ENCODE peak calls at places on chromosomes 13 and 19, in eight cellular contexts. I is endodermal cell; A is stimulated activated CD8-positive, alpha-beta memory T cell treated with anti-CD3 and anti-CD28 coated beads, Interleukin-15, amount 100 ng/mL, for 1 hour; G is D721Med; S is choroid plexus epithelial cell; U is stimulated activated CD4-positive, alpha-beta T cell treated with anti-CD3 and anti-CD28 coated beads, Interleukin-2, amount 100 ng/mL, for 48 hours; D is esophagus muscularis mucosa; B is mucosa of descending colon. T is an unnamed sample.
A peak's percentile ranks its signal among the peaks of the same experiment; 100 is the strongest.

GRCh38 chr19:10114651-10115391 is 3.3 kb downstream of the P2RY11 start:
- DNase-seq in I (peak; percentile 70), A (no peak), G (peak; percentile 4), S (no peak), U (no peak), D (no peak), B (peak; percentile 55), T (peak; percentile 54)

GRCh38 chr19:38061294-38061693 is 154.3 kb downstream of the SIPA1L3 start:
- DNase-seq in I (no peak), A (no peak), G (no peak), S (peak; percentile 80), U (no peak), D (no peak), B (no peak), T (no peak)

GRCh38 chr19:38729653-38730469 is 14.4 kb downstream of the CAPN12 start:
- DNase-seq in I (peak; percentile 95), A (peak; percentile 56), G (peak; percentile 81), S (peak; percentile 59), U (peak; percentile 80), D (no peak), B (peak; percentile 78), T (peak; percentile 90)

GRCh38 chr13:40787062-40787461 is 2.3 kb upstream of the SLC25A15 start:
- DNase-seq in I (no peak), A (no peak), G (no peak), S (peak; percentile 61), U (no peak), D (no peak), B (no peak), T (no peak)

GRCh38 chr13:32905864-32906180 is 110.4 kb upstream of the KL start:
- DNase-seq in I (no peak), A (no peak), G (no peak), S (peak; percentile 68), U (no peak), D (no peak), B (no peak), T (no peak)

GRCh38 chr19:35585844-35586243 is at the start of gene PMIS2:
- DNase-seq in I (peak; percentile 78), A (no peak), G (no peak), S (peak; percentile 9), U (peak; percentile 11), D (no peak), B (no peak), T (peak; percentile 40)

GRCh38 chr13:95437561-95437960 is 115.0 kb upstream of the CLDN10 start:
- DNase-seq in I (no peak), A (no peak), G (no peak), S (no peak), U (no peak), D (no peak), B (no peak), T (no peak)

GRCh38 chr13:43698743-43699142 is 88.0 kb downstream of the ENOX1 start:
- DNase-seq in I (no peak), A (no peak), G (no peak), S (peak; percentile 68), U (no peak), D (no peak), B (no peak), T (no peak)

GRCh38 chr19:15421136-15421535 is 2.3 kb upstream of the AKAP8L start:
- DNase-seq in I (no peak), A (no peak), G (no peak), S (no peak), U (no peak), D (no peak), B (no peak), T (no peak)

GRCh38 chr13:33070713-33071112 is 54.5 kb downstream of the KL start:
- DNase-seq in I (no peak), A (no peak), G (no peak), S (peak; percentile 13), U (no peak), D (no peak), B (no peak), T (no peak)

GRCh38 chr19:56114051-56114694 is 6.9 kb downstream of the ZNF787 start:
- DNase-seq in I (peak; percentile 42), A (no peak), G (no peak), S (no peak), U (no peak), D (no peak), B (no peak), T (no peak)

GRCh38 chr13:110421696-110422395 is 114.8 kb downstream of the COL4A2 start:
- DNase-seq in I (no peak), A (no peak), G (no peak), S (peak; percentile 95), U (no peak), D (no peak), B (no peak), T (no peak)

GRCh38 chr13:35838356-35838755 is 292.8 kb downstream of the DCLK1 start:
- DNase-seq in I (no peak), A (no peak), G (no peak), S (peak; percentile 89), U (no peak), D (no peak), B (no peak), T (no peak)

GRCh38 chr13:43783820-43784219 is 3.0 kb downstream of the ENOX1 start:
- DNase-seq in I (no peak), A (no peak), G (no peak), S (peak; percentile 75), U (no peak), D (no peak), B (no peak), T (peak; percentile 82)

GRCh38 chr13:98977568-98978270 is at the start of gene DOCK9:
- DNase-seq in I (peak; percentile 81), A (no peak), G (no peak), S (peak; percentile 81), U (no peak), D (no peak), B (peak; percentile 60), T (peak; percentile 65)

GRCh38 chr19:55495646-55496349 is 7.6 kb downstream of the SSC5D start:
- DNase-seq in I (peak; percentile 72), A (no peak), G (no peak), S (no peak), U (no peak), D (no peak), B (peak; percentile 15), T (no peak)

GRCh38 chr13:67466569-67466968 is 236.4 kb upstream of the PCDH9 start:
- DNase-seq in I (no peak), A (no peak), G (no peak), S (no peak), U (no peak), D (no peak), B (no peak), T (no peak)

GRCh38 chr19:51163257-51163656 is 21.2 kb downstream of the SIGLEC7 start:
- DNase-seq in I (peak; percentile 39), A (no peak), G (no peak), S (no peak), U (no peak), D (no peak), B (no peak), T (no peak)

GRCh38 chr13:91722267-91722884 is 324.0 kb downstream of the GPC5 start:
- DNase-seq in I (no peak), A (no peak), G (peak; percentile 19), S (peak; percentile 52), U (no peak), D (no peak), B (no peak), T (peak; percentile 37)

GRCh38 chr19:4676955-4677731 is 7.0 kb upstream of the MYDGF start:
- DNase-seq in I (peak; percentile 94), A (no peak), G (no peak), S (peak; percentile 76), U (peak; percentile 23), D (no peak), B (no peak), T (peak; percentile 40)

GRCh38 chr13:20411638-20412342 is 113.9 kb downstream of the CRYL1 start:
- DNase-seq in I (no peak), A (no peak), G (no peak), S (no peak), U (peak; percentile 29), D (no peak), B (no peak), T (no peak)

GRCh38 chr19:38367041-38367440 is 7.3 kb upstream of the PSMD8 start:
- DNase-seq in I (no peak), A (no peak), G (no peak), S (no peak), U (no peak), D (no peak), B (no peak), T (no peak)

GRCh38 chr13:27455331-27455855 is 5.0 kb upstream of the MTIF3 start:
- DNase-seq in I (no peak), A (no peak), G (no peak), S (peak; percentile 15), U (peak; percentile 31), D (no peak), B (no peak), T (no peak)

GRCh38 chr19:10593820-10594637 is 6.9 kb upstream of the AP1M2 start:
- DNase-seq in I (no peak), A (no peak), G (no peak), S (peak; percentile 29), U (no peak), D (no peak), B (no peak), T (no peak)

GRCh38 chr13:75478659-75479058 is 3.3 kb downstream of the TBC1D4 start:
- DNase-seq in I (no peak), A (no peak), G (no peak), S (no peak), U (no peak), D (no peak), B (no peak), T (no peak)

GRCh38 chr19:6891761-6892385 is 4.5 kb downstream of the ADGRE1 start:
- DNase-seq in I (no peak), A (no peak), G (no peak), S (no peak), U (no peak), D (no peak), B (no peak), T (no peak)

GRCh38 chr19:36672368-36672767 is 5.7 kb upstream of the ZNF461 start:
- DNase-seq in I (no peak), A (no peak), G (no peak), S (no peak), U (no peak), D (no peak), B (no peak), T (no peak)

GRCh38 chr19:10551698-10552301 is 8.1 kb downstream of the ATG4D start:
- DNase-seq in I (peak; percentile 62), A (no peak), G (no peak), S (peak; percentile 46), U (no peak), D (no peak), B (no peak), T (peak; percentile 49)

GRCh38 chr13:28052945-28053344 is 47.4 kb downstream of the FLT3 start:
- DNase-seq in I (no peak), A (no peak), G (no peak), S (peak; percentile 8), U (no peak), D (no peak), B (no peak), T (no peak)

GRCh38 chr13:39501711-39502324 is 101.2 kb downstream of the LHFPL6 start:
- DNase-seq in I (no peak), A (no peak), G (no peak), S (no peak), U (no peak), D (no peak), B (no peak), T (no peak)

GRCh38 chr13:28452755-28453154 is 42.2 kb downstream of the FLT1 start:
- DNase-seq in I (no peak), A (no peak), G (no peak), S (no peak), U (no peak), D (no peak), B (no peak), T (no peak)

GRCh38 chr19:46745521-46746280 is at the start of gene FKRP:
- DNase-seq in I (peak; percentile 76), A (no peak), G (no peak), S (no peak), U (peak; percentile 31), D (no peak), B (no peak), T (peak; percentile 47)

GRCh38 chr19:58396691-58397532 is 1.5 kb downstream of the RNF225 start:
- DNase-seq in I (peak; percentile 65), A (no peak), G (no peak), S (no peak), U (no peak), D (no peak), B (no peak), T (no peak)

GRCh38 chr19:45528149-45528743 is 21.0 kb downstream of the VASP start:
- DNase-seq in I (peak; percentile 87), A (no peak), G (no peak), S (no peak), U (no peak), D (no peak), B (peak; percentile 55), T (no peak)

T was measured in HAP-1.